ENCODE peak calls at places on chromosomes 1 and 21, in ten cellular contexts. W is astrocyte of the cerebellum, L is suprapubic skin, R is cardiac muscle cell, F is heart right ventricle, Z is left ventricle myocardium inferior, D is A549, Q is kidney, P is PC-3, U is ascending aorta. V is an unnamed sample.

GRCh38 chr1:209873067-209873810 is 45.5 kb downstream of the UTP25 start:
- DNase-seq in W (peak), L (no peak), R (peak), F (no peak), Z (no peak), D (no peak), Q (no peak), P (peak), U (no peak), V (no peak)

GRCh38 chr1:53340660-53341520 is 13.0 kb upstream of the LRP8 start:
- DNase-seq in W (no peak), L (peak), R (no peak), F (no peak), Z (no peak), D (no peak), Q (peak), P (no peak), U (no peak), V (peak)

GRCh38 chr1:110879758-110880606 is 7.0 kb downstream of the CD53 start:
- DNase-seq in W (no peak), L (no peak), R (no peak), F (no peak), Z (no peak), D (no peak), Q (no peak), P (peak), U (no peak), V (no peak)

GRCh38 chr1:184965889-184966860 is 8.1 kb downstream of the NIBAN1 start:
- DNase-seq in W (no peak), L (no peak), R (peak), F (no peak), Z (no peak), D (no peak), Q (no peak), P (no peak), U (no peak), V (no peak)

GRCh38 chr1:30904962-30905335 is 3.6 kb downstream of the SDC3 start:
- DNase-seq in W (no peak), L (peak), R (no peak), F (no peak), Z (peak), D (no peak), Q (peak), P (no peak), U (no peak), V (no peak)

GRCh38 chr1:66542811-66543767 is 9.1 kb downstream of the SGIP1 start:
- DNase-seq in W (no peak), L (no peak), R (peak), F (peak), Z (peak), D (peak), Q (peak), P (peak), U (peak), V (no peak)

GRCh38 chr21:14991957-14992356 is 72.8 kb downstream of the NRIP1 start:
- DNase-seq in W (no peak), L (no peak), R (peak), F (no peak), Z (no peak), D (no peak), Q (no peak), P (no peak), U (no peak), V (no peak)

GRCh38 chr1:10634428-10635384 is 160.0 kb downstream of the PEX14 start:
- DNase-seq in W (peak), L (no peak), R (no peak), F (no peak), Z (no peak), D (no peak), Q (no peak), P (peak), U (peak), V (no peak)

GRCh38 chr1:223031690-223032601 is 111.1 kb downstream of the TLR5 start:
- DNase-seq in W (no peak), L (peak), R (peak), F (peak), Z (peak), D (peak), Q (no peak), P (peak), U (peak), V (peak)

GRCh38 chr21:25717491-25718139 is 17.1 kb downstream of the ATP5PF start:
- DNase-seq in W (no peak), L (no peak), R (peak), F (peak), Z (no peak), D (peak), Q (no peak), P (peak), U (no peak), V (no peak)

GRCh38 chr1:240413732-240414131 is 198.2 kb downstream of the GREM2 start:
- DNase-seq in W (no peak), L (no peak), R (peak), F (no peak), Z (no peak), D (no peak), Q (no peak), P (no peak), U (no peak), V (no peak)

GRCh38 chr1:9870572-9870971 is 39.5 kb downstream of the CTNNBIP1 start:
- DNase-seq in W (no peak), L (no peak), R (no peak), F (no peak), Z (no peak), D (no peak), Q (no peak), P (no peak), U (no peak), V (no peak)

GRCh38 chr1:237005674-237006073 is 1.4 kb upstream of the MT1HL1 start:
- DNase-seq in W (no peak), L (no peak), R (no peak), F (no peak), Z (no peak), D (no peak), Q (no peak), P (no peak), U (no peak), V (no peak)

GRCh38 chr1:40709100-40709801 is 17.7 kb downstream of the NFYC start:
- DNase-seq in W (peak), L (peak), R (peak), F (peak), Z (peak), D (peak), Q (no peak), P (peak), U (peak), V (peak)
- H3K4me3 ChIP-seq in W (peak), L (peak), R (peak), F (peak), Z (peak), D (peak), Q (peak), P (peak), U (peak), V (peak)

GRCh38 chr1:170402451-170403311 is 129.3 kb upstream of the GORAB start:
- DNase-seq in W (no peak), L (no peak), R (no peak), F (no peak), Z (no peak), D (no peak), Q (no peak), P (no peak), U (no peak), V (no peak)

GRCh38 chr1:170407601-170408000 is 124.4 kb upstream of the GORAB start:
- DNase-seq in W (no peak), L (no peak), R (no peak), F (no peak), Z (no peak), D (no peak), Q (no peak), P (no peak), U (no peak), V (no peak)

GRCh38 chr1:170410391-170411146 is 121.4 kb upstream of the GORAB start:
- DNase-seq in W (no peak), L (no peak), R (peak), F (no peak), Z (no peak), D (no peak), Q (no peak), P (peak), U (no peak), V (no peak)

DNA sequence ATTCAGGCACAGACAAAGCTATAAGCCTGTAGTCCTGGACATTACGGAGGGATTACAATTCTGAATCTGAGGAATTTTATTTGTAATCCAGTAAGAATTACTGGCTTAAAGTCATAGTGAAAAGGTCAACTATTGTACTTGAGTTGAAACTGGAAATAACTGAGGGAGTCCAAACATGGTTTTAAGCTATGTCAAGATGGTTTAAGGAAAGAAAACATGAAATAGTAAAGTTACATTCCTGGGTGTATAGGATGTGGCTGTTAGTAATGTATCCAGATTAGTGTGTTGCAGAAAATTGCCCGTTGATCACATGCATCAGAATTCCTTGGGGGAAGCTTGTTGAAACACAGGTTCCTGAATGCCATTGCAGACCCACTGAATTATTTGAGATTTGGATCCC is 124.8 kb upstream of the GORAB start:
- DNase-seq in W (no peak), L (no peak), R (no peak), F (no peak), Z (no peak), D (no peak), Q (no peak), P (no peak), U (no peak), V (no peak)
- TF ChIP-seq CTCF in W (no peak), L (no peak), R (no peak), F (no peak), Z (no peak), D (no peak), Q (no peak), P (no peak), U (no peak), V (no peak)

GRCh38 chr1:38990401-38990745 is 703 bp upstream of the AKIRIN1 start:
- DNase-seq in W (no peak), L (no peak), R (no peak), F (no peak), Z (no peak), D (no peak), Q (no peak), P (no peak), U (no peak), V (no peak)
- H3K4me3 ChIP-seq in W (peak), L (peak), R (peak), F (peak), Z (peak), D (peak), Q (peak), P (peak), U (peak), V (peak)

DNA sequence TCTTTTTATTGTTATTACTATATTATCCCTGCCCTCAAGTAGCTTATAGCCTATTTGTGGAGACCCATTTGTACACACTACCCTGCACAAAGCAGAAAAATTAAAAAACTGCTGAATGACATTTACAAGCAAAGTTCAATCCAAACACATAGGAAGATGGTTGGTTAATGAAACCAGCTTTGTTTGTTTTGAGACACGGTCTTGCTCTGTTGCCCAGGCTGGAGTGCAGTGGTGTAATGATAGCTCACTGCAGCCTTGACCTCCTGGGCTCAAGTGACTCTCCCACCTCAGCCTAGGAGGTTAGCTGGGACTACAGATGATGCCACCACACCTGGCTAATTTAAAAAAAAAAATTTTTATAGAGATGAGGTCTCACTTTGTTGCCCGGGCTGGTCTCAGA is 31.6 kb downstream of the TGFB2 start:
- DNase-seq in W (no peak), L (no peak), R (no peak), F (no peak), Z (no peak), D (peak), Q (no peak), P (peak), U (no peak), V (no peak)
- TF ChIP-seq CTCF in W (no peak), L (no peak), R (no peak), F (no peak), Z (no peak), D (no peak), Q (no peak), P (no peak), U (no peak), V (no peak)

DNA sequence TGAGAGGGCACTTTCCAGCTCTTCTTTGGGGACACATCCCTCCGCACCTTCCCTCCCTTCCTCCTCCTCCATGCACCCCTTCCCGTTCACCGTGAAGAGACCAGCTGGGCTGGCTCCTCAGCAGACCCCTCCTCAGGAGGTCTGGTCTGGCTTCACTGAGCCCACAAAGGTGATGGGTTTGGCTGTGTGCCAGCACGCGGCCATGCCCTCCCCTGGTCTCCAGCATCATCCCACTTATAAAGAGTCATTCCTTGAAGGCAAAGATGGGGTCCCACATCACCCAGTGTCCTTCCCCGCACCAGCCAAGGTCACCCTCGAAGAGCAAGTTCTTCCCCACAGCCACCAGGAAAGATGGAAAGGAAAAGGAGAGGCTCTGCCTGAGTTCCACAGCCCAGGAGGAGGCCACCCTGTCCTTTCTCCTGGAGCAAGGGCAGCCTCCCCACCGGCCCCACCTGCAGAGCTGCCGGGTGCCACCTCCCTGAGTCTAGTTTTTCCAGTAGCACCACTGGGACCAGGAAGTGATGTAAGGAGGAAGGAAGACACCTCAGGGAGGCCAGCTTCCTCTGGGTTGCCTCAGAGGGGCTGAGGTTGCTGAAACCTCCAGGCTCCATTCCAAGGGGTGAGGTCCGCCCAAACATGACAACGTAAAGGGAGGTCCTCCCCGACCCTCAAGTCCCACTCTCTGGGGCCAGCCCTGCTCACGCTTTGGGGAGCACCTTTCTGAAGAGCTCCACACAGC is 32.7 kb downstream of the RIPK4 start:
- DNase-seq in W (no peak), L (no peak), R (no peak), F (no peak), Z (no peak), D (no peak), Q (peak), P (no peak), U (no peak), V (no peak)
- H3K4me3 ChIP-seq in W (no peak), L (no peak), R (no peak), F (no peak), Z (no peak), D (no peak), Q (no peak), P (no peak), U (no peak), V (no peak)

GRCh38 chr1:234078143-234078542 is 173.7 kb downstream of the SLC35F3 start:
- DNase-seq in W (no peak), L (no peak), R (no peak), F (no peak), Z (no peak), D (no peak), Q (no peak), P (no peak), U (no peak), V (no peak)
- TF ChIP-seq CTCF in W (no peak), L (no peak), R (no peak), F (no peak), Z (no peak), D (no peak), Q (no peak), P (no peak), U (no peak), V (no peak)

GRCh38 chr1:59814901-59815825 is at the start of gene HOOK1:
- DNase-seq in W (no peak), L (peak), R (no peak), F (no peak), Z (no peak), D (no peak), Q (no peak), P (peak), U (no peak), V (no peak)
- H3K4me3 ChIP-seq in W (peak), L (peak), R (peak), F (peak), Z (peak), D (peak), Q (peak), P (peak), U (peak), V (peak)

DNA sequence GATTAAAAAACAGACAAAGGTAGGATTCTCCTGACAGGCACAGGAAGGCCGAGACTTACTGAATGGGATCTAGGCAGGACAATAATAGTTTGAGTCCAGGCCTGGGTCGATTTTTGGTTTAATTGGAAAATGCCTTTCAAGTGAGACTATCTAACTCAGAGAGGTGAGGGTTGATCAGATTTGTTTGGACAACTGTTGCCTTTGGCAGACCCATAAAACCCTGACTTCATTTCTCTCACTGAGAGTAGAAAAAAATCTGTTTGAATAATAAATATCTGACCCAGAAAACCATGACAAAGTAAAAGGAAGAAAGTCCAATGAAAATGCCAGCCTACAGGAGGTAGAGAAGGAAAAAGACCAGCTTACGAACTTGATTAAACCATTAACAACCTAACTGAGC is 12.3 kb upstream of the SLC30A10 start:
- DNase-seq in W (no peak), L (no peak), R (no peak), F (no peak), Z (no peak), D (no peak), Q (no peak), P (no peak), U (no peak), V (no peak)
- TF ChIP-seq CTCF in W (no peak), L (no peak), R (no peak), F (no peak), Z (no peak), D (no peak), Q (no peak), P (no peak), U (no peak), V (no peak)